ENCODE peak calls at places on chromosome 15, in seven cellular contexts. Q is PC-3; B is NT2/D1; V is neural progenitor cell; T is naive thymus-derived CD4-positive, alpha-beta T cell; P is hepatocyte; H is CD8-positive, alpha-beta memory T cell. C is an unnamed sample.
A peak's percentile ranks its signal among the peaks of the same experiment; 100 is the strongest.

GRCh38 chr15:38308797-38309196 is 56.2 kb downstream of the SPRED1 start:
- DNase-seq in Q (no peak), B (no peak), V (no peak), T (no peak), P (no peak), H (no peak), C (no peak)

GRCh38 chr15:81296673-81297072 is 27.3 kb downstream of the STARD5 start:
- DNase-seq in Q (no peak), B (no peak), V (no peak), T (peak; percentile 86), P (no peak), H (peak; percentile 85), C (peak; percentile 73)

GRCh38 chr15:101362359-101362758 is 67.3 kb upstream of the SNRPA1 start:
- DNase-seq in Q (no peak), B (no peak), V (no peak), T (no peak), P (no peak), H (no peak), C (no peak)

GRCh38 chr15:73902121-73903020 is 23.9 kb upstream of the LOXL1 start:
- DNase-seq in Q (no peak), B (no peak), V (no peak), T (no peak), P (no peak), H (no peak), C (peak; percentile 66)

GRCh38 chr15:92869977-92870644 is 30.0 kb upstream of the CHD2 start:
- DNase-seq in Q (peak; percentile 42), B (no peak), V (no peak), T (no peak), P (peak; percentile 35), H (no peak), C (no peak)

GRCh38 chr15:86892774-86893449 is 813.2 kb downstream of the AGBL1 start:
- DNase-seq in Q (peak; percentile 32), B (peak; percentile 50), V (no peak), T (no peak), P (no peak), H (no peak), C (no peak)

GRCh38 chr15:29457729-29458128 is 188.1 kb upstream of the NSMCE3 start:
- DNase-seq in Q (no peak), B (no peak), V (no peak), T (no peak), P (no peak), H (no peak), C (no peak)

GRCh38 chr15:68812069-68812468 is 8.6 kb downstream of the ANP32A start:
- DNase-seq in Q (no peak), B (no peak), V (no peak), T (no peak), P (no peak), H (no peak), C (no peak)

GRCh38 chr15:39079296-39079834 is 501.5 kb upstream of the THBS1 start:
- DNase-seq in Q (peak; percentile 83), B (no peak), V (no peak), T (no peak), P (peak; percentile 48), H (no peak), C (no peak)

GRCh38 chr15:39931615-39932014 is 2.3 kb upstream of the EIF2AK4 start:
- DNase-seq in Q (peak; percentile 48), B (no peak), V (no peak), T (no peak), P (no peak), H (no peak), C (no peak)

GRCh38 chr15:57654136-57654845 is 52.2 kb upstream of the POLR2M start:
- DNase-seq in Q (no peak), B (no peak), V (no peak), T (no peak), P (peak; percentile 34), H (no peak), C (no peak)

GRCh38 chr15:35692256-35692867 is 146.4 kb upstream of the DPH6 start:
- DNase-seq in Q (peak; percentile 16), B (no peak), V (no peak), T (no peak), P (no peak), H (no peak), C (no peak)

GRCh38 chr15:78216276-78217229 is 17.8 kb downstream of the ACSBG1 start:
- DNase-seq in Q (peak; percentile 98), B (no peak), V (no peak), T (no peak), P (no peak), H (no peak), C (no peak)

GRCh38 chr15:78264304-78265136 is at the start of gene DNAJA4:
- DNase-seq in Q (no peak), B (no peak), V (peak; percentile 17), T (peak; percentile 70), P (peak; percentile 29), H (peak; percentile 81), C (peak; percentile 88)

GRCh38 chr15:101187820-101188516 is 63.9 kb downstream of the CHSY1 start:
- DNase-seq in Q (no peak), B (no peak), V (no peak), T (no peak), P (peak; percentile 53), H (no peak), C (no peak)

GRCh38 chr15:57994468-57995154 is 70.9 kb downstream of the ALDH1A2 start:
- DNase-seq in Q (peak; percentile 6), B (no peak), V (no peak), T (no peak), P (peak; percentile 14), H (no peak), C (no peak)

GRCh38 chr15:25251700-25252390 is 187.0 kb downstream of the UBE3A start:
- DNase-seq in Q (no peak), B (no peak), V (no peak), T (no peak), P (peak; percentile 3), H (no peak), C (peak; percentile 63)

GRCh38 chr15:40197434-40197833 is 36.6 kb downstream of the BUB1B start:
- DNase-seq in Q (no peak), B (no peak), V (no peak), T (peak; percentile 5), P (no peak), H (no peak), C (no peak)

GRCh38 chr15:76285241-76285825 is 25.9 kb downstream of the ETFA start:
- DNase-seq in Q (peak; percentile 44), B (no peak), V (no peak), T (peak; percentile 2), P (no peak), H (no peak), C (no peak)

GRCh38 chr15:49692514-49693090 is 71.8 kb downstream of the DTWD1 start:
- DNase-seq in Q (no peak), B (no peak), V (no peak), T (no peak), P (no peak), H (no peak), C (no peak)

GRCh38 chr15:71476823-71477222 is 333.5 kb upstream of the NR2E3 start:
- DNase-seq in Q (no peak), B (no peak), V (no peak), T (no peak), P (no peak), H (no peak), C (no peak)

GRCh38 chr15:100559330-100559729 is 30.6 kb upstream of the CERS3 start:
- DNase-seq in Q (peak; percentile 34), B (no peak), V (no peak), T (no peak), P (peak; percentile 9), H (no peak), C (no peak)

GRCh38 chr15:75454471-75455418 is 3.3 kb upstream of the SIN3A start:
- DNase-seq in Q (no peak), B (no peak), V (peak; percentile 85), T (peak; percentile 82), P (peak; percentile 87), H (peak; percentile 91), C (peak; percentile 91)

GRCh38 chr15:25677719-25678497 is 185.2 kb downstream of the ATP10A start:
- DNase-seq in Q (no peak), B (no peak), V (no peak), T (no peak), P (no peak), H (no peak), C (peak; percentile 51)

GRCh38 chr15:75200765-75201608 is 695 bp upstream of the C15orf39 start:
- DNase-seq in Q (peak; percentile 76), B (no peak), V (peak; percentile 38), T (peak; percentile 27), P (peak; percentile 90), H (no peak), C (no peak)

DNA sequence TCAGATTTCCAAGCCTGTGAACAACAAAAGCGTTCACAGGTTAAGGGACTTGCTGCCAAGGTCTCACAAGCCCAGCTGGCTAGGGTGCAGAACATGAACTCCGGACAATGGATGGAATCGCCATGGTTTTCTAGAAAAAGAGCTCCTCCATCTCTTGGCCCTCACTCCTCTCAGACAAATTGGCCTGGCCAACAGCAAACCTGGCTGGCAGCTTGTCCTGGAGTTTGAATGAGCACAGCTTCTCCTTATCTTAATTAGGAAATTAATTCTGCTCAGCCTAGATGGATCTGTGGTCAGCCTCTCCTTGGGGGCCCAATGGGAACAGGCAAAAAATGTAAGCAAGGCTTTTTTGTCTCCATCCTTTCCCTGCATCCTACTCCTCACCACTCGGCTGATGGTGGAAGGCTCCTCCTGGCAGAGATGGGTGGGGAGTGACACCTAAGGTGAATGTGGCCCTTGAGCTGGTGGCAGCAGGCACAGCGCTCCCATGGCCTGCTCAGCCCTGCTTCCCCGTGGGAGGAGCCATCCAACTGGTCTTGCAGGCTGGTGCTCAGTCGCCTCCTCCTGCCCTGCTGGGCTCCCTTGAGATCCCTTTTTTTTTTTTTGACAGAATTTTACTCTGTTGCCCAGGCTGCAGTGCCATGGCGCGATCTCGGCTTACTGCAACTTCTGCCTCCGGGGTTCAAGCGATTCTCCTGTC is 5.8 kb downstream of the KLHL25 start:
- DNase-seq in Q (peak; percentile 19), B (no peak), V (no peak), T (no peak), P (no peak), H (no peak), C (peak; percentile 67)
- H3K4me1 ChIP-seq in Q (peaks cover 45% of the 10 kb centered on the region), B (peaks cover 18% of the 10 kb centered on the region), V (peaks cover 31% of the 10 kb centered on the region), T (peaks cover 46% of the 10 kb centered on the region), P (peaks cover 26% of the 10 kb centered on the region), H (peaks cover 49% of the 10 kb centered on the region), C (no peaks in the 10 kb centered on the region)

GRCh38 chr15:96011109-96011608 is 319.3 kb upstream of the NR2F2 start:
- DNase-seq in Q (no peak), B (no peak), V (peak; percentile 25), T (no peak), P (no peak), H (no peak), C (no peak)
- H3K4me3 ChIP-seq in Q (no peak overlapping the region), B (no peak overlapping the region), V (no peak overlapping the region), T (no peak overlapping the region), P (no peak overlapping the region), H (no peak overlapping the region), C (no peak overlapping the region)

GRCh38 chr15:59751552-59752413 is 62.7 kb upstream of the BNIP2 start:
- DNase-seq in Q (no peak), B (peak; percentile 33), V (peak; percentile 49), T (peak; percentile 65), P (no peak), H (no peak), C (no peak)

GRCh38 chr15:59741274-59741906 is 52.3 kb upstream of the BNIP2 start:
- DNase-seq in Q (peak; percentile 44), B (peak; percentile 27), V (peak; percentile 55), T (no peak), P (peak; percentile 43), H (no peak), C (no peak)

GRCh38 chr15:59746777-59747176 is 57.7 kb upstream of the BNIP2 start:
- DNase-seq in Q (no peak), B (no peak), V (no peak), T (no peak), P (no peak), H (no peak), C (no peak)
- H3K27me3 ChIP-seq in Q (peaks cover 66% of the 10 kb centered on the region), B (no peaks in the 10 kb centered on the region), V (no peaks in the 10 kb centered on the region), T (peaks cover 2% of the 10 kb centered on the region), P (no peaks in the 10 kb centered on the region), H (no peaks in the 10 kb centered on the region), C (no peaks in the 10 kb centered on the region)

GRCh38 chr15:64697911-64698369 is 77.4 kb downstream of the RBPMS2 start:
- DNase-seq in Q (peak; percentile 20), B (no peak), V (no peak), T (no peak), P (no peak), H (no peak), C (peak; percentile 46)
- H3K4me1 ChIP-seq in Q (peaks cover 39% of the 10 kb centered on the region), B (no peaks in the 10 kb centered on the region), V (peaks cover 51% of the 10 kb centered on the region), T (peaks cover 44% of the 10 kb centered on the region), P (peaks cover 46% of the 10 kb centered on the region), H (peaks cover 43% of the 10 kb centered on the region), C (peaks cover 14% of the 10 kb centered on the region)